ENCODE peak calls at places on chromosomes 12 and 14, in seven cellular contexts. T is lung, M is T-helper 1 cell, H is GM18507, G is ovary, C is HCT116, S is substantia nigra. R is an unnamed sample.

GRCh38 chr14:76501156-76501555 is 125.2 kb downstream of the ESRRB start:
- DNase-seq in S (no peak), G (no peak), H (no peak), T (no peak), M (no peak), C (no peak), R (no peak)

GRCh38 chr12:49588761-49589516 is 16.5 kb downstream of the FAM186B start:
- DNase-seq in S (no peak), H (no peak), G (no peak), M (no peak), T (no peak), C (no peak), R (no peak)

GRCh38 chr14:26323781-26324363 is 274.0 kb downstream of the NOVA1 start:
- DNase-seq in T (no peak), H (no peak), C (no peak), S (no peak), M (no peak), G (no peak), R (no peak)

GRCh38 chr12:19084547-19084946 is 45.0 kb upstream of the PLEKHA5 start:
- DNase-seq in S (no peak), M (no peak), H (no peak), G (no peak), C (no peak), T (no peak), R (no peak)

GRCh38 chr14:34482463-34482862 is 20.4 kb upstream of the SPTSSA start:
- DNase-seq in H (no peak), G (no peak), C (no peak), M (no peak), S (no peak), T (no peak), R (no peak)

GRCh38 chr12:53930591-53931255 is 7.9 kb upstream of the HOXC13 start:
- DNase-seq in M (no peak), S (no peak), G (no peak), C (no peak), T (no peak), H (no peak), R (no peak)

GRCh38 chr12:123058471-123058870 is 78.0 kb downstream of the ARL6IP4 start:
- DNase-seq in S (no peak), M (no peak), H (no peak), G (no peak), T (no peak), C (no peak), R (no peak)

GRCh38 chr12:114355389-114356088 is 50.4 kb downstream of the TBX5 start:
- DNase-seq in C (peak), S (peak), M (no peak), H (no peak), G (no peak), T (no peak), R (no peak)

GRCh38 chr14:49868720-49869114 is 16.1 kb upstream of the NEMF start:
- DNase-seq in G (no peak), T (no peak), H (no peak), C (no peak), M (no peak), S (no peak), R (no peak)

GRCh38 chr14:44960146-44960545 is 1.6 kb downstream of the KLHL28 start:
- DNase-seq in T (no peak), S (no peak), G (no peak), C (no peak), M (no peak), H (no peak), R (peak)

GRCh38 chr14:73462078-73462715 is 3.9 kb upstream of the NUMB start:
- DNase-seq in M (no peak), G (no peak), C (no peak), S (peak), T (peak), H (no peak), R (peak)

GRCh38 chr12:51269174-51270066 is 795 bp downstream of the SMAGP start:
- DNase-seq in G (peak), H (no peak), T (peak), C (no peak), M (peak), S (peak), R (peak)

GRCh38 chr12:2344892-2345291 is 292.1 kb downstream of the CACNA1C start:
- DNase-seq in T (no peak), C (no peak), S (no peak), H (no peak), M (no peak), G (no peak), R (no peak)

GRCh38 chr12:45547822-45548221 is 181.7 kb upstream of the ARID2 start:
- DNase-seq in M (no peak), C (no peak), T (no peak), S (no peak), G (no peak), H (no peak), R (no peak)

GRCh38 chr12:52019123-52019770 is 12.5 kb downstream of the TAMALIN start:
- DNase-seq in T (no peak), S (no peak), G (no peak), M (no peak), C (no peak), H (no peak), R (no peak)

GRCh38 chr14:102733326-102733725 is 43.9 kb upstream of the TRAF3 start:
- DNase-seq in S (no peak), M (no peak), T (no peak), H (no peak), C (no peak), G (no peak), R (no peak)

GRCh38 chr14:68094158-68094557 is 274.6 kb downstream of the RAD51B start:
- DNase-seq in S (no peak), C (no peak), T (no peak), G (no peak), M (no peak), H (no peak), R (no peak)

GRCh38 chr14:45715946-45716345 is 462.9 kb upstream of the MIS18BP1 start:
- DNase-seq in T (no peak), M (no peak), S (no peak), C (no peak), G (no peak), H (no peak), R (no peak)

GRCh38 chr12:119659289-119659897 is 8.5 kb upstream of the PRKAB1 start:
- DNase-seq in C (no peak), T (no peak), H (no peak), G (no peak), S (no peak), M (peak), R (no peak)

GRCh38 chr12:88585054-88585453 is 4.8 kb upstream of the KITLG start:
- DNase-seq in S (no peak), H (no peak), C (no peak), M (no peak), G (no peak), T (no peak), R (no peak)

GRCh38 chr14:52602131-52602530 is 49.5 kb downstream of the GPR137C start:
- DNase-seq in M (no peak), C (no peak), H (no peak), G (no peak), T (no peak), S (no peak), R (no peak)

GRCh38 chr14:26415618-26416123 is 182.2 kb downstream of the NOVA1 start:
- DNase-seq in H (no peak), M (no peak), S (no peak), C (no peak), T (no peak), G (peak), R (no peak)

GRCh38 chr14:94342334-94342934 is 19.3 kb upstream of the SERPINA6 start:
- DNase-seq in M (no peak), S (no peak), C (peak), H (no peak), T (peak), G (peak), R (peak)

GRCh38 chr14:72559227-72559626 is 334.7 kb downstream of the DPF3 start:
- DNase-seq in G (no peak), H (no peak), S (no peak), M (no peak), C (no peak), T (no peak), R (peak)

GRCh38 chr12:93857279-93857894 is 180.2 kb downstream of the CRADD start:
- DNase-seq in H (no peak), S (no peak), M (no peak), T (no peak), G (no peak), C (no peak), R (peak)

GRCh38 chr14:22084393-22085281 is 411.0 kb upstream of the OR4E1 start:
- DNase-seq in C (peak), M (peak), S (no peak), G (no peak), H (no peak), T (no peak), R (peak)

GRCh38 chr12:103824845-103825244 is 16.2 kb downstream of the NT5DC3 start:
- DNase-seq in G (no peak), S (no peak), C (no peak), T (no peak), M (no peak), H (no peak), R (no peak)